ENCODE peak calls at places on chromosomes 3 and 15, in ten cellular contexts. W is GM12865; X is stromal cell of bone marrow; M is lung; I is activated T-helper 1 cell treated with anti-CD3 and anti-CD28 coated beads, Interleukin-12 subunit alpha, Interleukin-12 subunit beta, Interleukin-2, Interleukin-4 antibody, amounts not matched to agents 30 ng/mL and 10 ng/mL and 1 ng/mL, durations not matched to agents 14 hours and 24 hours and 36 hours; L is NCI-H1092 treated with DMSO at 0.1 percent for 48 hours; H is lower lobe of right lung; Y is SK-N-DZ; E is NK-92 treated with Interleukin-12 subunit alpha and Interleukin-12 subunit beta, amount 100 ng/mL, for 24 hours; B is activated CD4-positive, CD25-positive, alpha-beta regulatory T cell. J is an unnamed sample.

GRCh38 chr15:90239371-90239770 is 5.4 kb downstream of the GDPGP1 start:
- DNase-seq in W (no peak), X (no peak), M (no peak), I (no peak), L (no peak), H (no peak), Y (no peak), E (no peak), B (no peak), J (no peak)

GRCh38 chr3:41808152-41808551 is 153.8 kb downstream of the ULK4 start:
- DNase-seq in W (no peak), X (peak), M (no peak), I (no peak), L (no peak), H (no peak), Y (no peak), E (no peak), B (no peak), J (no peak)

GRCh38 chr3:4504340-4505261 is 11.5 kb downstream of the ITPR1 start:
- DNase-seq in W (peak), X (no peak), M (no peak), I (peak), L (no peak), H (no peak), Y (peak), E (no peak), B (no peak), J (no peak)

GRCh38 chr3:4985330-4986174 is 6.3 kb downstream of the BHLHE40 start:
- DNase-seq in W (no peak), X (no peak), M (no peak), I (no peak), L (peak), H (no peak), Y (peak), E (no peak), B (no peak), J (peak)

GRCh38 chr15:75904241-75904631 is 558 bp downstream of the FBXO22 start:
- DNase-seq in W (peak), X (peak), M (peak), I (peak), L (peak), H (peak), Y (peak), E (no peak), B (no peak), J (peak)

GRCh38 chr3:42853056-42853455 is 22.6 kb downstream of the CYP8B1 start:
- DNase-seq in W (no peak), X (no peak), M (no peak), I (no peak), L (peak), H (no peak), Y (no peak), E (no peak), B (no peak), J (no peak)

GRCh38 chr15:98924311-98925049 is 83.1 kb downstream of the PGPEP1L start:
- DNase-seq in W (no peak), X (no peak), M (no peak), I (no peak), L (no peak), H (no peak), Y (no peak), E (no peak), B (no peak), J (no peak)

GRCh38 chr3:122415762-122416654 is at the start of gene WDR5B:
- DNase-seq in W (peak), X (peak), M (peak), I (peak), L (no peak), H (peak), Y (peak), E (no peak), B (no peak), J (peak)

GRCh38 chr3:72797773-72798543 is 50.3 kb downstream of the SHQ1 start:
- DNase-seq in W (no peak), X (peak), M (no peak), I (no peak), L (peak), H (no peak), Y (peak), E (no peak), B (no peak), J (no peak)

GRCh38 chr3:189944285-189945145 is 176.2 kb downstream of the P3H2 start:
- DNase-seq in W (no peak), X (no peak), M (no peak), I (no peak), L (no peak), H (no peak), Y (no peak), E (no peak), B (no peak), J (no peak)

GRCh38 chr15:43463542-43463941 is 29.4 kb downstream of the TP53BP1 start:
- DNase-seq in W (no peak), X (no peak), M (no peak), I (no peak), L (no peak), H (no peak), Y (no peak), E (no peak), B (no peak), J (no peak)